ENCODE peak calls at places on chromosomes 1 and 21, in eight cellular contexts. One of them, this sample, is unnamed.

GRCh38 chr1:26541431-26541815 is 11.9 kb downstream of the RPS6KA1 start:
- DNase-seq in omental fat pad: no peak
- DNase-seq in A549: no peak
- DNase-seq in Calu3: no peak
- DNase-seq in fibroblast of lung: no peak
- DNase-seq in left lung: no peak
- DNase-seq in progenitor cell of endocrine pancreas: no peak
- DNase-seq in GM13977: no peak
- DNase-seq in this sample: no peak

GRCh38 chr1:3058263-3059030 is 10.6 kb upstream of the PRDM16 start:
- DNase-seq in A549: no peak
- DNase-seq in omental fat pad: no peak
- DNase-seq in fibroblast of lung: no peak
- DNase-seq in progenitor cell of endocrine pancreas: no peak
- DNase-seq in left lung: no peak
- DNase-seq in Calu3: no peak
- DNase-seq in GM13977: no peak
- DNase-seq in this sample: no peak

GRCh38 chr1:119187416-119187815 is 47.0 kb upstream of the WARS2 start:
- DNase-seq in fibroblast of lung: no peak
- DNase-seq in omental fat pad: no peak
- DNase-seq in Calu3: no peak
- DNase-seq in A549: no peak
- DNase-seq in GM13977: no peak
- DNase-seq in left lung: no peak
- DNase-seq in progenitor cell of endocrine pancreas: no peak
- DNase-seq in this sample: no peak

GRCh38 chr21:46322351-46323226 is 1.1 kb downstream of the C21orf58 start:
- DNase-seq in left lung: peak
- DNase-seq in progenitor cell of endocrine pancreas: no peak
- DNase-seq in Calu3: no peak
- DNase-seq in GM13977: no peak
- DNase-seq in fibroblast of lung: peak
- DNase-seq in A549: no peak
- DNase-seq in omental fat pad: no peak
- DNase-seq in this sample: no peak

GRCh38 chr1:26378088-26378878 is 5.7 kb upstream of the ZNF683 start:
- DNase-seq in GM13977: peak
- DNase-seq in fibroblast of lung: peak
- DNase-seq in progenitor cell of endocrine pancreas: no peak
- DNase-seq in left lung: peak
- DNase-seq in A549: peak
- DNase-seq in omental fat pad: no peak
- DNase-seq in Calu3: no peak
- DNase-seq in this sample: no peak

GRCh38 chr1:85328713-85329376 is 52.4 kb upstream of the BCL10 start:
- DNase-seq in left lung: peak
- DNase-seq in progenitor cell of endocrine pancreas: no peak
- DNase-seq in GM13977: no peak
- DNase-seq in fibroblast of lung: peak
- DNase-seq in A549: peak
- DNase-seq in Calu3: peak
- DNase-seq in omental fat pad: no peak
- DNase-seq in this sample: no peak

GRCh38 chr1:154943649-154944421 is 7.3 kb upstream of the PMVK start:
- DNase-seq in fibroblast of lung: no peak
- DNase-seq in GM13977: peak
- DNase-seq in progenitor cell of endocrine pancreas: no peak
- DNase-seq in Calu3: peak
- DNase-seq in omental fat pad: no peak
- DNase-seq in left lung: no peak
- DNase-seq in A549: peak
- DNase-seq in this sample: peak

GRCh38 chr1:156706647-156707008 is 1.2 kb upstream of the CRABP2 start:
- DNase-seq in progenitor cell of endocrine pancreas: no peak
- DNase-seq in omental fat pad: no peak
- DNase-seq in GM13977: no peak
- DNase-seq in left lung: peak
- DNase-seq in fibroblast of lung: peak
- DNase-seq in A549: no peak
- DNase-seq in Calu3: no peak
- DNase-seq in this sample: no peak

GRCh38 chr21:31634993-31635392 is 24.5 kb upstream of the SOD1 start:
- DNase-seq in Calu3: no peak
- DNase-seq in fibroblast of lung: no peak
- DNase-seq in A549: no peak
- DNase-seq in progenitor cell of endocrine pancreas: no peak
- DNase-seq in GM13977: no peak
- DNase-seq in omental fat pad: no peak
- DNase-seq in left lung: no peak
- DNase-seq in this sample: no peak

GRCh38 chr1:20720631-20721051 is 2.8 kb upstream of the KIF17 start:
- DNase-seq in fibroblast of lung: no peak
- DNase-seq in GM13977: no peak
- DNase-seq in Calu3: no peak
- DNase-seq in omental fat pad: no peak
- DNase-seq in left lung: peak
- DNase-seq in progenitor cell of endocrine pancreas: no peak
- DNase-seq in A549: no peak
- DNase-seq in this sample: no peak

GRCh38 chr1:10283318-10283984 is 73.1 kb downstream of the KIF1B start:
- DNase-seq in A549: no peak
- DNase-seq in fibroblast of lung: peak
- DNase-seq in Calu3: no peak
- DNase-seq in GM13977: peak
- DNase-seq in omental fat pad: no peak
- DNase-seq in progenitor cell of endocrine pancreas: no peak
- DNase-seq in left lung: no peak
- DNase-seq in this sample: no peak

GRCh38 chr1:200367841-200368534 is 41.8 kb downstream of the ZNF281 start:
- DNase-seq in left lung: no peak
- DNase-seq in fibroblast of lung: peak
- DNase-seq in Calu3: no peak
- DNase-seq in GM13977: no peak
- DNase-seq in progenitor cell of endocrine pancreas: no peak
- DNase-seq in A549: no peak
- DNase-seq in omental fat pad: no peak
- DNase-seq in this sample: peak

GRCh38 chr1:80529546-80529945 is 1271.2 kb upstream of the ADGRL2 start:
- DNase-seq in omental fat pad: no peak
- DNase-seq in Calu3: no peak
- DNase-seq in fibroblast of lung: no peak
- DNase-seq in GM13977: no peak
- DNase-seq in left lung: no peak
- DNase-seq in A549: no peak
- DNase-seq in progenitor cell of endocrine pancreas: no peak
- DNase-seq in this sample: no peak

DNA sequence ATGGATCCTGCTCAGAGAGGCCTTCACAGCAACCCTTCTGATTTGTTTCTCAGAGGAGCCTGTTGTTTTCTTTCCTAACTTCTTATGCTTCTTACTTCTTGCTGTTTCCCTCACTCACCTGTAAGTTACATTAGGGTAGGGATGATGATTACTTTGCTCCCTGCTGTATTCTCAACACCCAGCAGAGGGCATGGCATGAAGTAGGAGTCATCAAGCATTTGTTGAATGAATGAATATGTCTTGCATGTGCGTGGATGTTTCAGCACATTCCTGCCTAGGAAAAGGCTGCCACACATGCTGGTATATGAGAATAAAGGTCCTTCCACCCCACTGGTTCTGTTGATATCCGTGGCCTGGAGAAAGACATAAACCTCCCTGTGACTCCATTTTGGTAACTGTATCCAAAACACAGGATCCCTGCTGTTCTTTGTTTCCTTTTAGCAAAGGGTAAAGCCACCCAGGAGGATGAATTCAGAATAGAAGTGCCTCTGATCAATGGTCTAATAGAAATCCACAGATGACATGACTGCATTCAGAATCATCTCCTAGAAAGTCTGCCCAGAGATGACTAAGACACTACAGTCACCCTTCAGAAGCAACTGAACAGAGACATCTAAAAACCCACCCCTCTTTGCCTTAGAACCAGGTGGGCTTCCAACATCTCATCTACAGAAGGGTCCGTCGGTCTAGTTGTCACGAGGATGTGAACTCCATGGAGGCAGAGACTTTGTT is 168.8 kb downstream of the ZSCAN20 start:
- DNase-seq in GM13977: no peak
- DNase-seq in A549: peak
- DNase-seq in Calu3: no peak
- DNase-seq in fibroblast of lung: peak
- DNase-seq in left lung: no peak
- DNase-seq in progenitor cell of endocrine pancreas: no peak
- DNase-seq in omental fat pad: no peak
- DNase-seq in this sample: no peak
- TF ChIP-seq CTCF in GM13977: peak
- TF ChIP-seq CTCF in A549: peak
- TF ChIP-seq CTCF in Calu3: peak
- TF ChIP-seq CTCF in fibroblast of lung: peak
- TF ChIP-seq CTCF in left lung: no peak
- TF ChIP-seq CTCF in progenitor cell of endocrine pancreas: peak
- TF ChIP-seq CTCF in omental fat pad: no peak
- TF ChIP-seq CTCF in this sample: peak

GRCh38 chr1:224356685-224357625 is at the start of gene CNIH4:
- DNase-seq in Calu3: peak
- DNase-seq in left lung: peak
- DNase-seq in progenitor cell of endocrine pancreas: peak
- DNase-seq in fibroblast of lung: peak
- DNase-seq in GM13977: peak
- DNase-seq in omental fat pad: peak
- DNase-seq in A549: peak
- DNase-seq in this sample: peak

GRCh38 chr1:224353975-224354930 is 2.4 kb upstream of the CNIH4 start:
- DNase-seq in Calu3: no peak
- DNase-seq in progenitor cell of endocrine pancreas: no peak
- DNase-seq in omental fat pad: no peak
- DNase-seq in A549: no peak
- DNase-seq in fibroblast of lung: no peak
- DNase-seq in GM13977: no peak
- DNase-seq in left lung: no peak
- DNase-seq in this sample: no peak

GRCh38 chr1:224359207-224359606 is 2.5 kb downstream of the CNIH4 start:
- DNase-seq in GM13977: no peak
- DNase-seq in omental fat pad: no peak
- DNase-seq in A549: no peak
- DNase-seq in fibroblast of lung: no peak
- DNase-seq in Calu3: no peak
- DNase-seq in left lung: no peak
- DNase-seq in progenitor cell of endocrine pancreas: no peak
- DNase-seq in this sample: no peak

GRCh38 chr1:224358288-224358687 is 1.6 kb downstream of the CNIH4 start:
- DNase-seq in GM13977: no peak
- DNase-seq in fibroblast of lung: no peak
- DNase-seq in progenitor cell of endocrine pancreas: no peak
- DNase-seq in omental fat pad: no peak
- DNase-seq in A549: no peak
- DNase-seq in left lung: no peak
- DNase-seq in Calu3: no peak
- DNase-seq in this sample: no peak

DNA sequence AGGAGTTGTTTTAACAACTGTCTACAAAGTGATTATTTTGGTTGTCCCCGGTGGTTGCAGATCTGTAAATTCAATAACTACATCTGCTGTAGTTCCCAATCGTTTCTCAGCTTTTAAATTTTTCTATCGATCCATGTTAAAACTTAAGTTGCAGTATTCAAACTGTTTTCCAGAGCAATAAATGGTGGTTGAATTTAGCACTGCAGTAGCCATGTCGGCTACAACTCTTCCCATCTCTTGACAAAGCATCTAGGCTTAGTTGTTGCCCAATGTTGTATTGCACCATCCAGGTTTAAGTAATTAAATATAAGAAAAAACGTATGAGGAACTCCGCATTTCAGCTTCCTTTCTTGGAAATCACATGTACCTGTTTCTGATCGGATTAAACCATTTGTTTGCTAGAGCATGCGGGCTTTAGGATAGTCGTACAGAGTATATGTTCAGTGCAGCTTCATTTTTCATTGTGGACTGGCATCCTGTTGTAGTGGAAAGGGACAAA is 996 bp downstream of the CNIH4 start:
- DNase-seq in A549: peak
- DNase-seq in omental fat pad: no peak
- DNase-seq in left lung: no peak
- DNase-seq in progenitor cell of endocrine pancreas: no peak
- DNase-seq in Calu3: no peak
- DNase-seq in fibroblast of lung: peak
- DNase-seq in GM13977: no peak
- DNase-seq in this sample: no peak
- TF ChIP-seq CTCF in A549: no peak
- TF ChIP-seq CTCF in omental fat pad: no peak
- TF ChIP-seq CTCF in left lung: no peak
- TF ChIP-seq CTCF in progenitor cell of endocrine pancreas: no peak
- TF ChIP-seq CTCF in Calu3: no peak
- TF ChIP-seq CTCF in fibroblast of lung: no peak
- TF ChIP-seq CTCF in GM13977: no peak
- TF ChIP-seq CTCF in this sample: no peak

GRCh38 chr1:169485427-169486280 is at the start of gene SLC19A2:
- DNase-seq in fibroblast of lung: peak
- DNase-seq in Calu3: peak
- DNase-seq in progenitor cell of endocrine pancreas: peak
- DNase-seq in left lung: peak
- DNase-seq in GM13977: peak
- DNase-seq in omental fat pad: peak
- DNase-seq in A549: peak
- DNase-seq in this sample: peak
- TF ChIP-seq CTCF in fibroblast of lung: peak
- TF ChIP-seq CTCF in Calu3: peak
- TF ChIP-seq CTCF in progenitor cell of endocrine pancreas: peak
- TF ChIP-seq CTCF in left lung: peak
- TF ChIP-seq CTCF in GM13977: peak
- TF ChIP-seq CTCF in omental fat pad: no peak
- TF ChIP-seq CTCF in A549: no peak
- TF ChIP-seq CTCF in this sample: peak

GRCh38 chr1:109255097-109255651 is 5.8 kb downstream of the CELSR2 start:
- DNase-seq in left lung: no peak
- DNase-seq in Calu3: no peak
- DNase-seq in A549: no peak
- DNase-seq in GM13977: no peak
- DNase-seq in omental fat pad: no peak
- DNase-seq in fibroblast of lung: no peak
- DNase-seq in progenitor cell of endocrine pancreas: no peak
- DNase-seq in this sample: no peak
- TF ChIP-seq CTCF in left lung: no peak
- TF ChIP-seq CTCF in Calu3: no peak
- TF ChIP-seq CTCF in A549: no peak
- TF ChIP-seq CTCF in GM13977: no peak
- TF ChIP-seq CTCF in omental fat pad: no peak
- TF ChIP-seq CTCF in fibroblast of lung: no peak
- TF ChIP-seq CTCF in progenitor cell of endocrine pancreas: peak
- TF ChIP-seq CTCF in this sample: no peak

GRCh38 chr1:153617677-153618076 is 1.6 kb upstream of the S100A14 start:
- DNase-seq in GM13977: peak
- DNase-seq in progenitor cell of endocrine pancreas: peak
- DNase-seq in left lung: peak
- DNase-seq in A549: no peak
- DNase-seq in omental fat pad: no peak
- DNase-seq in Calu3: peak
- DNase-seq in fibroblast of lung: no peak
- DNase-seq in this sample: no peak
- TF ChIP-seq CTCF in GM13977: peak
- TF ChIP-seq CTCF in progenitor cell of endocrine pancreas: peak
- TF ChIP-seq CTCF in left lung: peak
- TF ChIP-seq CTCF in A549: no peak
- TF ChIP-seq CTCF in omental fat pad: no peak
- TF ChIP-seq CTCF in Calu3: peak
- TF ChIP-seq CTCF in fibroblast of lung: peak
- TF ChIP-seq CTCF in this sample: peak